ENCODE peak calls at places on chromosomes 11 and 22, in seven cellular contexts. One of them, this sample, is unnamed.

GRCh38 chr11:64713781-64714363 is 9.1 kb downstream of the NRXN2 start:
- DNase-seq in cerebellum: no peak
- DNase-seq in astrocyte of the spinal cord: no peak
- DNase-seq in D341Med: no peak
- DNase-seq in dorsolateral prefrontal cortex: no peak
- DNase-seq in activated naive CD8-positive, alpha-beta T cell treated with anti-CD3 and anti-CD28 coated beads, Interleukin-2, amount 10 ng/mL, durations not matched to agents 7 days and 5 days: no peak
- DNase-seq in stimulated activated CD4-positive, alpha-beta T cell treated with anti-CD3 and anti-CD28 coated beads, Interleukin-12 subunit alpha, Interleukin-12 subunit beta, amount 100 ng/mL, for 4 hours: no peak
- DNase-seq in this sample: no peak

GRCh38 chr11:21707116-21707769 is 485.6 kb upstream of the ANO5 start:
- DNase-seq in astrocyte of the spinal cord: no peak
- DNase-seq in activated naive CD8-positive, alpha-beta T cell treated with anti-CD3 and anti-CD28 coated beads, Interleukin-2, amount 10 ng/mL, durations not matched to agents 7 days and 5 days: no peak
- DNase-seq in stimulated activated CD4-positive, alpha-beta T cell treated with anti-CD3 and anti-CD28 coated beads, Interleukin-12 subunit alpha, Interleukin-12 subunit beta, amount 100 ng/mL, for 4 hours: no peak
- DNase-seq in D341Med: no peak
- DNase-seq in dorsolateral prefrontal cortex: no peak
- DNase-seq in cerebellum: no peak
- DNase-seq in this sample: no peak

GRCh38 chr11:62025429-62026105 is 58.1 kb upstream of the FTH1 start:
- DNase-seq in dorsolateral prefrontal cortex: no peak
- DNase-seq in cerebellum: no peak
- DNase-seq in astrocyte of the spinal cord: peak
- DNase-seq in activated naive CD8-positive, alpha-beta T cell treated with anti-CD3 and anti-CD28 coated beads, Interleukin-2, amount 10 ng/mL, durations not matched to agents 7 days and 5 days: peak
- DNase-seq in stimulated activated CD4-positive, alpha-beta T cell treated with anti-CD3 and anti-CD28 coated beads, Interleukin-12 subunit alpha, Interleukin-12 subunit beta, amount 100 ng/mL, for 4 hours: peak
- DNase-seq in D341Med: no peak
- DNase-seq in this sample: peak

GRCh38 chr11:118491041-118491440 is 36.2 kb upstream of the TTC36 start:
- DNase-seq in D341Med: no peak
- DNase-seq in dorsolateral prefrontal cortex: no peak
- DNase-seq in stimulated activated CD4-positive, alpha-beta T cell treated with anti-CD3 and anti-CD28 coated beads, Interleukin-12 subunit alpha, Interleukin-12 subunit beta, amount 100 ng/mL, for 4 hours: no peak
- DNase-seq in astrocyte of the spinal cord: no peak
- DNase-seq in activated naive CD8-positive, alpha-beta T cell treated with anti-CD3 and anti-CD28 coated beads, Interleukin-2, amount 10 ng/mL, durations not matched to agents 7 days and 5 days: no peak
- DNase-seq in cerebellum: no peak
- DNase-seq in this sample: no peak

GRCh38 chr11:8796926-8797325 is 114.1 kb upstream of the AKIP1 start:
- DNase-seq in astrocyte of the spinal cord: no peak
- DNase-seq in dorsolateral prefrontal cortex: no peak
- DNase-seq in D341Med: no peak
- DNase-seq in activated naive CD8-positive, alpha-beta T cell treated with anti-CD3 and anti-CD28 coated beads, Interleukin-2, amount 10 ng/mL, durations not matched to agents 7 days and 5 days: no peak
- DNase-seq in cerebellum: no peak
- DNase-seq in stimulated activated CD4-positive, alpha-beta T cell treated with anti-CD3 and anti-CD28 coated beads, Interleukin-12 subunit alpha, Interleukin-12 subunit beta, amount 100 ng/mL, for 4 hours: no peak
- DNase-seq in this sample: no peak

GRCh38 chr11:110501428-110501827 is 71.7 kb downstream of the FDX1 start:
- DNase-seq in D341Med: no peak
- DNase-seq in stimulated activated CD4-positive, alpha-beta T cell treated with anti-CD3 and anti-CD28 coated beads, Interleukin-12 subunit alpha, Interleukin-12 subunit beta, amount 100 ng/mL, for 4 hours: no peak
- DNase-seq in activated naive CD8-positive, alpha-beta T cell treated with anti-CD3 and anti-CD28 coated beads, Interleukin-2, amount 10 ng/mL, durations not matched to agents 7 days and 5 days: no peak
- DNase-seq in cerebellum: no peak
- DNase-seq in dorsolateral prefrontal cortex: no peak
- DNase-seq in astrocyte of the spinal cord: no peak
- DNase-seq in this sample: no peak

GRCh38 chr22:40325315-40325714 is 21.0 kb upstream of the ADSL start:
- DNase-seq in astrocyte of the spinal cord: no peak
- DNase-seq in cerebellum: no peak
- DNase-seq in D341Med: no peak
- DNase-seq in stimulated activated CD4-positive, alpha-beta T cell treated with anti-CD3 and anti-CD28 coated beads, Interleukin-12 subunit alpha, Interleukin-12 subunit beta, amount 100 ng/mL, for 4 hours: peak
- DNase-seq in dorsolateral prefrontal cortex: no peak
- DNase-seq in activated naive CD8-positive, alpha-beta T cell treated with anti-CD3 and anti-CD28 coated beads, Interleukin-2, amount 10 ng/mL, durations not matched to agents 7 days and 5 days: no peak
- DNase-seq in this sample: no peak

GRCh38 chr11:78809931-78810481 is 235.3 kb upstream of the NARS2 start:
- DNase-seq in D341Med: no peak
- DNase-seq in astrocyte of the spinal cord: peak
- DNase-seq in activated naive CD8-positive, alpha-beta T cell treated with anti-CD3 and anti-CD28 coated beads, Interleukin-2, amount 10 ng/mL, durations not matched to agents 7 days and 5 days: no peak
- DNase-seq in stimulated activated CD4-positive, alpha-beta T cell treated with anti-CD3 and anti-CD28 coated beads, Interleukin-12 subunit alpha, Interleukin-12 subunit beta, amount 100 ng/mL, for 4 hours: no peak
- DNase-seq in dorsolateral prefrontal cortex: no peak
- DNase-seq in cerebellum: no peak
- DNase-seq in this sample: no peak

GRCh38 chr22:23675502-23676415 is 15.1 kb upstream of the RGL4 start:
- DNase-seq in cerebellum: no peak
- DNase-seq in dorsolateral prefrontal cortex: peak
- DNase-seq in stimulated activated CD4-positive, alpha-beta T cell treated with anti-CD3 and anti-CD28 coated beads, Interleukin-12 subunit alpha, Interleukin-12 subunit beta, amount 100 ng/mL, for 4 hours: no peak
- DNase-seq in astrocyte of the spinal cord: no peak
- DNase-seq in activated naive CD8-positive, alpha-beta T cell treated with anti-CD3 and anti-CD28 coated beads, Interleukin-2, amount 10 ng/mL, durations not matched to agents 7 days and 5 days: no peak
- DNase-seq in D341Med: no peak
- DNase-seq in this sample: no peak

GRCh38 chr11:19241260-19242183 is 777 bp upstream of the E2F8 start:
- DNase-seq in activated naive CD8-positive, alpha-beta T cell treated with anti-CD3 and anti-CD28 coated beads, Interleukin-2, amount 10 ng/mL, durations not matched to agents 7 days and 5 days: peak
- DNase-seq in dorsolateral prefrontal cortex: no peak
- DNase-seq in stimulated activated CD4-positive, alpha-beta T cell treated with anti-CD3 and anti-CD28 coated beads, Interleukin-12 subunit alpha, Interleukin-12 subunit beta, amount 100 ng/mL, for 4 hours: peak
- DNase-seq in D341Med: peak
- DNase-seq in cerebellum: no peak
- DNase-seq in astrocyte of the spinal cord: peak
- DNase-seq in this sample: no peak

GRCh38 chr11:35223429-35223828 is 84.5 kb downstream of the CD44 start:
- DNase-seq in dorsolateral prefrontal cortex: no peak
- DNase-seq in astrocyte of the spinal cord: peak
- DNase-seq in cerebellum: no peak
- DNase-seq in D341Med: peak
- DNase-seq in stimulated activated CD4-positive, alpha-beta T cell treated with anti-CD3 and anti-CD28 coated beads, Interleukin-12 subunit alpha, Interleukin-12 subunit beta, amount 100 ng/mL, for 4 hours: no peak
- DNase-seq in activated naive CD8-positive, alpha-beta T cell treated with anti-CD3 and anti-CD28 coated beads, Interleukin-2, amount 10 ng/mL, durations not matched to agents 7 days and 5 days: no peak
- DNase-seq in this sample: no peak

GRCh38 chr11:47997063-47998053 is 17.0 kb downstream of the PTPRJ start:
- DNase-seq in astrocyte of the spinal cord: no peak
- DNase-seq in activated naive CD8-positive, alpha-beta T cell treated with anti-CD3 and anti-CD28 coated beads, Interleukin-2, amount 10 ng/mL, durations not matched to agents 7 days and 5 days: no peak
- DNase-seq in stimulated activated CD4-positive, alpha-beta T cell treated with anti-CD3 and anti-CD28 coated beads, Interleukin-12 subunit alpha, Interleukin-12 subunit beta, amount 100 ng/mL, for 4 hours: no peak
- DNase-seq in dorsolateral prefrontal cortex: no peak
- DNase-seq in cerebellum: no peak
- DNase-seq in D341Med: no peak
- DNase-seq in this sample: no peak

GRCh38 chr11:94650756-94651155 is 83.6 kb downstream of the PIWIL4 start:
- DNase-seq in activated naive CD8-positive, alpha-beta T cell treated with anti-CD3 and anti-CD28 coated beads, Interleukin-2, amount 10 ng/mL, durations not matched to agents 7 days and 5 days: no peak
- DNase-seq in D341Med: no peak
- DNase-seq in stimulated activated CD4-positive, alpha-beta T cell treated with anti-CD3 and anti-CD28 coated beads, Interleukin-12 subunit alpha, Interleukin-12 subunit beta, amount 100 ng/mL, for 4 hours: no peak
- DNase-seq in cerebellum: no peak
- DNase-seq in dorsolateral prefrontal cortex: no peak
- DNase-seq in astrocyte of the spinal cord: peak
- DNase-seq in this sample: no peak

GRCh38 chr11:61509058-61510029 is 795 bp downstream of the LRRC10B start:
- DNase-seq in activated naive CD8-positive, alpha-beta T cell treated with anti-CD3 and anti-CD28 coated beads, Interleukin-2, amount 10 ng/mL, durations not matched to agents 7 days and 5 days: peak
- DNase-seq in stimulated activated CD4-positive, alpha-beta T cell treated with anti-CD3 and anti-CD28 coated beads, Interleukin-12 subunit alpha, Interleukin-12 subunit beta, amount 100 ng/mL, for 4 hours: peak
- DNase-seq in dorsolateral prefrontal cortex: peak
- DNase-seq in astrocyte of the spinal cord: peak
- DNase-seq in cerebellum: peak
- DNase-seq in D341Med: peak
- DNase-seq in this sample: peak

GRCh38 chr22:44193537-44193896 is 12.8 kb downstream of the PARVG start:
- DNase-seq in activated naive CD8-positive, alpha-beta T cell treated with anti-CD3 and anti-CD28 coated beads, Interleukin-2, amount 10 ng/mL, durations not matched to agents 7 days and 5 days: no peak
- DNase-seq in stimulated activated CD4-positive, alpha-beta T cell treated with anti-CD3 and anti-CD28 coated beads, Interleukin-12 subunit alpha, Interleukin-12 subunit beta, amount 100 ng/mL, for 4 hours: no peak
- DNase-seq in cerebellum: peak
- DNase-seq in D341Med: no peak
- DNase-seq in astrocyte of the spinal cord: no peak
- DNase-seq in dorsolateral prefrontal cortex: no peak
- DNase-seq in this sample: no peak

GRCh38 chr11:127259118-127259517 is 258.5 kb upstream of the KIRREL3 start:
- DNase-seq in astrocyte of the spinal cord: no peak
- DNase-seq in dorsolateral prefrontal cortex: no peak
- DNase-seq in cerebellum: no peak
- DNase-seq in D341Med: no peak
- DNase-seq in stimulated activated CD4-positive, alpha-beta T cell treated with anti-CD3 and anti-CD28 coated beads, Interleukin-12 subunit alpha, Interleukin-12 subunit beta, amount 100 ng/mL, for 4 hours: no peak
- DNase-seq in activated naive CD8-positive, alpha-beta T cell treated with anti-CD3 and anti-CD28 coated beads, Interleukin-2, amount 10 ng/mL, durations not matched to agents 7 days and 5 days: no peak
- DNase-seq in this sample: no peak

GRCh38 chr11:116742104-116742503 is 30.7 kb downstream of the BUD13 start:
- DNase-seq in dorsolateral prefrontal cortex: no peak
- DNase-seq in stimulated activated CD4-positive, alpha-beta T cell treated with anti-CD3 and anti-CD28 coated beads, Interleukin-12 subunit alpha, Interleukin-12 subunit beta, amount 100 ng/mL, for 4 hours: no peak
- DNase-seq in activated naive CD8-positive, alpha-beta T cell treated with anti-CD3 and anti-CD28 coated beads, Interleukin-2, amount 10 ng/mL, durations not matched to agents 7 days and 5 days: no peak
- DNase-seq in cerebellum: no peak
- DNase-seq in astrocyte of the spinal cord: peak
- DNase-seq in D341Med: no peak
- DNase-seq in this sample: no peak

GRCh38 chr11:106231591-106231990 is 154.1 kb downstream of the AASDHPPT start:
- DNase-seq in astrocyte of the spinal cord: peak
- DNase-seq in activated naive CD8-positive, alpha-beta T cell treated with anti-CD3 and anti-CD28 coated beads, Interleukin-2, amount 10 ng/mL, durations not matched to agents 7 days and 5 days: no peak
- DNase-seq in D341Med: no peak
- DNase-seq in cerebellum: peak
- DNase-seq in dorsolateral prefrontal cortex: no peak
- DNase-seq in stimulated activated CD4-positive, alpha-beta T cell treated with anti-CD3 and anti-CD28 coated beads, Interleukin-12 subunit alpha, Interleukin-12 subunit beta, amount 100 ng/mL, for 4 hours: no peak
- DNase-seq in this sample: no peak